ENCODE peak calls at places on chromosomes 12 and 14, in nine cellular contexts. G, H, X, O, Z, Q, R, A and C are unnamed samples.

GRCh38 chr12:67085699-67086098 is 183.5 kb upstream of the CAND1 start:
- DNase-seq in G (no peak), H (no peak), X (no peak), O (no peak), Z (no peak), Q (no peak), R (no peak), A (no peak), C (no peak)

GRCh38 chr12:104655059-104655609 is 198.4 kb downstream of the CHST11 start:
- DNase-seq in G (no peak), H (no peak), X (no peak), O (no peak), Z (no peak), Q (no peak), R (no peak), A (no peak), C (no peak)

GRCh38 chr14:42407153-42407552 is 800.5 kb downstream of the LRFN5 start:
- DNase-seq in G (no peak), H (no peak), X (no peak), O (no peak), Z (no peak), Q (no peak), R (no peak), A (peak; percentile 3), C (no peak)

GRCh38 chr14:99560946-99561683 is 42.9 kb downstream of the CCDC85C start:
- DNase-seq in G (no peak), H (no peak), X (no peak), O (no peak), Z (peak; percentile 62), Q (no peak), R (no peak), A (no peak), C (no peak)

GRCh38 chr12:10235761-10236631 is 23.3 kb downstream of the GABARAPL1 start:
- DNase-seq in G (peak; percentile 46), H (peak; percentile 79), X (no peak), O (peak; percentile 40), Z (no peak), Q (peak; percentile 35), R (peak; percentile 26), A (peak; percentile 60), C (peak; percentile 61)

GRCh38 chr12:51377099-51377984 is 13.9 kb downstream of the GALNT6 start:
- DNase-seq in G (no peak), H (no peak), X (no peak), O (no peak), Z (no peak), Q (no peak), R (no peak), A (no peak), C (peak; percentile 51)

GRCh38 chr14:59424707-59425106 is 40.5 kb downstream of the GPR135 start:
- DNase-seq in G (peak; percentile 45), H (no peak), X (no peak), O (no peak), Z (no peak), Q (no peak), R (no peak), A (no peak), C (peak; percentile 78)

GRCh38 chr12:57242691-57243454 is 8.1 kb downstream of the STAC3 start:
- DNase-seq in G (peak; percentile 53), H (peak; percentile 97), X (no peak), O (peak; percentile 90), Z (peak; percentile 30), Q (peak; percentile 66), R (no peak), A (peak; percentile 80), C (peak; percentile 56)

GRCh38 chr14:97283450-97284230 is 486.5 kb downstream of the VRK1 start:
- DNase-seq in G (no peak), H (no peak), X (no peak), O (no peak), Z (no peak), Q (no peak), R (no peak), A (no peak), C (no peak)

GRCh38 chr14:53152627-53152908 is 555 bp downstream of the DDHD1 start:
- DNase-seq in G (no peak), H (no peak), X (no peak), O (no peak), Z (no peak), Q (peak; percentile 46), R (no peak), A (no peak), C (no peak)

GRCh38 chr12:104171785-104172563 is 34.0 kb upstream of the NFYB start:
- DNase-seq in G (no peak), H (no peak), X (no peak), O (no peak), Z (no peak), Q (no peak), R (no peak), A (no peak), C (no peak)

GRCh38 chr12:20410746-20411145 is 42.4 kb downstream of the PDE3A start:
- DNase-seq in G (no peak), H (no peak), X (no peak), O (no peak), Z (no peak), Q (no peak), R (no peak), A (no peak), C (no peak)

GRCh38 chr14:53519137-53519536 is 366.0 kb upstream of the DDHD1 start:
- DNase-seq in G (no peak), H (no peak), X (peak; percentile 17), O (no peak), Z (no peak), Q (no peak), R (no peak), A (no peak), C (no peak)

GRCh38 chr12:53805067-53805466 is 53.3 kb upstream of the CISTR start:
- DNase-seq in G (no peak), H (no peak), X (no peak), O (no peak), Z (no peak), Q (no peak), R (no peak), A (no peak), C (peak; percentile 32)

GRCh38 chr12:67994046-67994445 is 4.8 kb downstream of the IFNG-AS1 start:
- DNase-seq in G (no peak), H (peak; percentile 22), X (no peak), O (no peak), Z (no peak), Q (no peak), R (no peak), A (no peak), C (no peak)

GRCh38 chr12:79935021-79935623 is at the start of gene PPP1R12A:
- DNase-seq in G (peak; percentile 96), H (peak; percentile 96), X (peak; percentile 96), O (peak; percentile 98), Z (peak; percentile 88), Q (peak; percentile 92), R (peak; percentile 91), A (peak; percentile 98), C (peak; percentile 99)

GRCh38 chr12:45648070-45648469 is 81.4 kb upstream of the ARID2 start:
- DNase-seq in G (no peak), H (no peak), X (no peak), O (no peak), Z (peak; percentile 5), Q (no peak), R (no peak), A (no peak), C (no peak)

GRCh38 chr12:24541193-24541871 is 407.6 kb downstream of the BCAT1 start:
- DNase-seq in G (no peak), H (no peak), X (no peak), O (no peak), Z (no peak), Q (no peak), R (no peak), A (no peak), C (no peak)

GRCh38 chr12:1911598-1912575 is 6.6 kb downstream of the CACNA2D4 start:
- DNase-seq in G (no peak), H (no peak), X (no peak), O (no peak), Z (peak; percentile 36), Q (peak; percentile 3), R (no peak), A (no peak), C (no peak)

GRCh38 chr12:78863482-78864427 is 819 bp upstream of the SYT1 start:
- DNase-seq in G (peak; percentile 56), H (no peak), X (peak; percentile 23), O (no peak), Z (peak; percentile 73), Q (peak; percentile 54), R (no peak), A (peak; percentile 44), C (peak; percentile 43)

GRCh38 chr12:124967016-124967739 is 21.8 kb downstream of the DHX37 start:
- DNase-seq in G (no peak), H (no peak), X (no peak), O (no peak), Z (no peak), Q (no peak), R (no peak), A (no peak), C (no peak)

GRCh38 chr14:100552524-100553125 is 34.6 kb downstream of the BEGAIN start:
- DNase-seq in G (no peak), H (no peak), X (no peak), O (no peak), Z (no peak), Q (no peak), R (no peak), A (no peak), C (no peak)

GRCh38 chr14:50955373-50956043 is 11.2 kb upstream of the PYGL start:
- DNase-seq in G (no peak), H (peak; percentile 25), X (peak; percentile 91), O (peak; percentile 86), Z (no peak), Q (peak; percentile 93), R (no peak), A (peak; percentile 46), C (peak; percentile 20)

GRCh38 chr12:27285395-27285794 is 41.3 kb downstream of the STK38L start:
- DNase-seq in G (no peak), H (no peak), X (no peak), O (no peak), Z (no peak), Q (peak; percentile 28), R (no peak), A (no peak), C (no peak)

GRCh38 chr14:101709533-101709881 is 52.0 kb upstream of the PPP2R5C start:
- DNase-seq in G (no peak), H (no peak), X (no peak), O (no peak), Z (no peak), Q (no peak), R (no peak), A (no peak), C (no peak)

GRCh38 chr12:49959570-49960473 is 1.9 kb upstream of the AQP5 start:
- DNase-seq in G (no peak), H (peak; percentile 47), X (no peak), O (peak; percentile 52), Z (peak; percentile 14), Q (peak; percentile 63), R (no peak), A (no peak), C (peak; percentile 40)